ENCODE peak calls at places on chromosomes 5 and 9, in eight cellular contexts. One of them, this sample, is unnamed.

GRCh38 chr9:108463927-108464606 is 391.7 kb downstream of the ACTL7B start:
- DNase-seq in PC-3: no peak
- DNase-seq in brain microvascular endothelial cell: no peak
- DNase-seq in cardiac fibroblast: no peak
- DNase-seq in foreskin fibroblast: peak
- DNase-seq in lung: no peak
- DNase-seq in stomach: no peak
- DNase-seq in heart left ventricle: no peak
- DNase-seq in this sample: peak

GRCh38 chr9:21744874-21745273 is 57.6 kb upstream of the MTAP start:
- DNase-seq in PC-3: no peak
- DNase-seq in brain microvascular endothelial cell: no peak
- DNase-seq in cardiac fibroblast: peak
- DNase-seq in foreskin fibroblast: peak
- DNase-seq in lung: no peak
- DNase-seq in stomach: no peak
- DNase-seq in heart left ventricle: no peak
- DNase-seq in this sample: peak

GRCh38 chr5:139417214-139417613 is 13.3 kb upstream of the SPATA24 start:
- DNase-seq in PC-3: no peak
- DNase-seq in brain microvascular endothelial cell: no peak
- DNase-seq in cardiac fibroblast: no peak
- DNase-seq in foreskin fibroblast: no peak
- DNase-seq in lung: no peak
- DNase-seq in stomach: no peak
- DNase-seq in heart left ventricle: peak
- DNase-seq in this sample: no peak

GRCh38 chr9:129613520-129614175 is 7.3 kb downstream of the C9orf50 start:
- DNase-seq in PC-3: no peak
- DNase-seq in brain microvascular endothelial cell: no peak
- DNase-seq in cardiac fibroblast: no peak
- DNase-seq in foreskin fibroblast: no peak
- DNase-seq in lung: no peak
- DNase-seq in stomach: no peak
- DNase-seq in heart left ventricle: no peak
- DNase-seq in this sample: no peak

GRCh38 chr9:109520475-109521132 is 22.5 kb upstream of the PTPN3 start:
- DNase-seq in PC-3: peak
- DNase-seq in brain microvascular endothelial cell: peak
- DNase-seq in cardiac fibroblast: peak
- DNase-seq in foreskin fibroblast: peak
- DNase-seq in lung: peak
- DNase-seq in stomach: peak
- DNase-seq in heart left ventricle: peak
- DNase-seq in this sample: peak

GRCh38 chr9:127092041-127092608 is 30.3 kb downstream of the ANGPTL2 start:
- DNase-seq in PC-3: no peak
- DNase-seq in brain microvascular endothelial cell: peak
- DNase-seq in cardiac fibroblast: no peak
- DNase-seq in foreskin fibroblast: no peak
- DNase-seq in lung: no peak
- DNase-seq in stomach: no peak
- DNase-seq in heart left ventricle: no peak
- DNase-seq in this sample: no peak

GRCh38 chr5:150559701-150560100 is 51.8 kb downstream of the NDST1 start:
- DNase-seq in PC-3: peak
- DNase-seq in brain microvascular endothelial cell: peak
- DNase-seq in cardiac fibroblast: peak
- DNase-seq in foreskin fibroblast: peak
- DNase-seq in lung: no peak
- DNase-seq in stomach: no peak
- DNase-seq in heart left ventricle: no peak
- DNase-seq in this sample: peak

GRCh38 chr5:127639804-127640203 is 9.1 kb upstream of the CTXN3 start:
- DNase-seq in PC-3: no peak
- DNase-seq in brain microvascular endothelial cell: no peak
- DNase-seq in cardiac fibroblast: no peak
- DNase-seq in foreskin fibroblast: no peak
- DNase-seq in lung: no peak
- DNase-seq in stomach: no peak
- DNase-seq in heart left ventricle: no peak
- DNase-seq in this sample: no peak

GRCh38 chr5:173862047-173862477 is 26.1 kb upstream of the CPEB4 start:
- DNase-seq in PC-3: no peak
- DNase-seq in brain microvascular endothelial cell: no peak
- DNase-seq in cardiac fibroblast: no peak
- DNase-seq in foreskin fibroblast: no peak
- DNase-seq in lung: no peak
- DNase-seq in stomach: no peak
- DNase-seq in heart left ventricle: no peak
- DNase-seq in this sample: no peak

GRCh38 chr9:121738969-121739368 is 87.5 kb downstream of the DAB2IP start:
- DNase-seq in PC-3: no peak
- DNase-seq in brain microvascular endothelial cell: no peak
- DNase-seq in cardiac fibroblast: peak
- DNase-seq in foreskin fibroblast: no peak
- DNase-seq in lung: peak
- DNase-seq in stomach: peak
- DNase-seq in heart left ventricle: no peak
- DNase-seq in this sample: peak

GRCh38 chr5:135386096-135386495 is 12.9 kb downstream of the MACROH2A1 start:
- DNase-seq in PC-3: peak
- DNase-seq in brain microvascular endothelial cell: no peak
- DNase-seq in cardiac fibroblast: peak
- DNase-seq in foreskin fibroblast: peak
- DNase-seq in lung: no peak
- DNase-seq in stomach: no peak
- DNase-seq in heart left ventricle: no peak
- DNase-seq in this sample: peak

GRCh38 chr5:142611154-142611553 is 74.7 kb downstream of the FGF1 start:
- DNase-seq in PC-3: peak
- DNase-seq in brain microvascular endothelial cell: peak
- DNase-seq in cardiac fibroblast: peak
- DNase-seq in foreskin fibroblast: no peak
- DNase-seq in lung: peak
- DNase-seq in stomach: peak
- DNase-seq in heart left ventricle: peak
- DNase-seq in this sample: peak
- TF ChIP-seq CTCF in PC-3: peak
- TF ChIP-seq CTCF in brain microvascular endothelial cell: peak
- TF ChIP-seq CTCF in cardiac fibroblast: peak
- TF ChIP-seq CTCF in foreskin fibroblast: peak
- TF ChIP-seq CTCF in lung: peak
- TF ChIP-seq CTCF in stomach: no peak
- TF ChIP-seq CTCF in heart left ventricle: peak
- TF ChIP-seq CTCF in this sample: peak

DNA sequence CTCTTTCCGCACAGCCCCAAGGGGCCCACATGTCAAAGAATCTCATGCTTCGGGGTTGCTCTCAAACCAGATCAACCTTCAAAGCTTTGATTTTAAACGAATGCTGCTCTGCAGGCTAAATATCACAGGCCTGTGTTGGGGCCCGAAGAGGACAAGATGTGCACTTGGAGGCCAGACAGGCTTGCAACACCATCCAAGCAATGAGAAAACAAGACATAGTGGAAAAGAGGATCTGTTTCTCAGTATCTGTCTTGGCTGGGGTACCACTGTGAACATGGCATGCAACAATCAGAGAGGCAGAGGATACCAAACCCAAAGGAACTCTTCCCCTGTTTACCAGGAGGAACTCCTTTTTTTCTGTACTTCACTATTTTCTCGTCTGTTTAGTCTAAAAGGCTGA is 321.8 kb downstream of the SLIT3 start:
- DNase-seq in PC-3: no peak
- DNase-seq in brain microvascular endothelial cell: no peak
- DNase-seq in cardiac fibroblast: no peak
- DNase-seq in foreskin fibroblast: no peak
- DNase-seq in lung: no peak
- DNase-seq in stomach: no peak
- DNase-seq in heart left ventricle: no peak
- DNase-seq in this sample: peak
- H3K4me3 ChIP-seq in PC-3: no peak
- H3K4me3 ChIP-seq in brain microvascular endothelial cell: no peak
- H3K4me3 ChIP-seq in cardiac fibroblast: no peak
- H3K4me3 ChIP-seq in foreskin fibroblast: no peak
- H3K4me3 ChIP-seq in lung: no peak
- H3K4me3 ChIP-seq in stomach: no peak
- H3K4me3 ChIP-seq in heart left ventricle: no peak
- H3K4me3 ChIP-seq in this sample: no peak

GRCh38 chr5:77993799-77994318 is 217.7 kb upstream of the TBCA start:
- DNase-seq in PC-3: no peak
- DNase-seq in brain microvascular endothelial cell: no peak
- DNase-seq in cardiac fibroblast: no peak
- DNase-seq in foreskin fibroblast: no peak
- DNase-seq in lung: no peak
- DNase-seq in stomach: no peak
- DNase-seq in heart left ventricle: no peak
- DNase-seq in this sample: no peak

GRCh38 chr5:77990020-77990419 is 213.9 kb upstream of the TBCA start:
- DNase-seq in PC-3: no peak
- DNase-seq in brain microvascular endothelial cell: no peak
- DNase-seq in cardiac fibroblast: no peak
- DNase-seq in foreskin fibroblast: no peak
- DNase-seq in lung: no peak
- DNase-seq in stomach: no peak
- DNase-seq in heart left ventricle: no peak
- DNase-seq in this sample: no peak

GRCh38 chr5:77987988-77988387 is 211.8 kb upstream of the TBCA start:
- DNase-seq in PC-3: no peak
- DNase-seq in brain microvascular endothelial cell: no peak
- DNase-seq in cardiac fibroblast: no peak
- DNase-seq in foreskin fibroblast: no peak
- DNase-seq in lung: no peak
- DNase-seq in stomach: no peak
- DNase-seq in heart left ventricle: no peak
- DNase-seq in this sample: no peak

GRCh38 chr5:77993141-77993540 is 217.0 kb upstream of the TBCA start:
- DNase-seq in PC-3: no peak
- DNase-seq in brain microvascular endothelial cell: no peak
- DNase-seq in cardiac fibroblast: no peak
- DNase-seq in foreskin fibroblast: no peak
- DNase-seq in lung: no peak
- DNase-seq in stomach: no peak
- DNase-seq in heart left ventricle: no peak
- DNase-seq in this sample: no peak

DNA sequence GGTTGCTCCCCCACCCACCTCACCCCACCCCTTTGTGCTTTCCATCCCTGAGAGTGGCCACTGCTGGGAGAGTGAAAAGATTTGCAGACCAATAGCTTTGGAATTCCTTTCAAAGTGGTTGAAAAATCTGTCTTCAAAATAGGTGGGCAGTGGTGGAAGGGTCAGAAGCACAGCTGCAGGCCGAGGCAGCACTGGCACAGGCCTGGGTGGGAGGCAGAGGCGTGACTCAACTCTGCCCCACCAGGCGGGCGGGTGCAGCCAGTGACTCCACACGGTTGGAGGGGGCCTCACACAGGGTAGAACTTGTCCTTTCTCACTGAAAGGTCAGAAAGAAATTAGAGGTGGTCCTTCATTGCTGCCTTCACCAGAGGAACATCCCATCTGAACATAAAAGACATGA is 214.9 kb upstream of the TBCA start:
- DNase-seq in PC-3: no peak
- DNase-seq in brain microvascular endothelial cell: no peak
- DNase-seq in cardiac fibroblast: no peak
- DNase-seq in foreskin fibroblast: no peak
- DNase-seq in lung: no peak
- DNase-seq in stomach: no peak
- DNase-seq in heart left ventricle: no peak
- DNase-seq in this sample: no peak
- TF ChIP-seq CTCF in PC-3: no peak
- TF ChIP-seq CTCF in brain microvascular endothelial cell: peak
- TF ChIP-seq CTCF in cardiac fibroblast: no peak
- TF ChIP-seq CTCF in foreskin fibroblast: no peak
- TF ChIP-seq CTCF in lung: no peak
- TF ChIP-seq CTCF in stomach: no peak
- TF ChIP-seq CTCF in heart left ventricle: no peak
- TF ChIP-seq CTCF in this sample: no peak

GRCh38 chr5:93421987-93422391 is 159.0 kb downstream of the NR2F1-AS1 start:
- DNase-seq in PC-3: no peak
- DNase-seq in brain microvascular endothelial cell: no peak
- DNase-seq in cardiac fibroblast: no peak
- DNase-seq in foreskin fibroblast: no peak
- DNase-seq in lung: no peak
- DNase-seq in stomach: no peak
- DNase-seq in heart left ventricle: no peak
- DNase-seq in this sample: no peak
- H3K4me3 ChIP-seq in PC-3: no peak
- H3K4me3 ChIP-seq in brain microvascular endothelial cell: no peak
- H3K4me3 ChIP-seq in cardiac fibroblast: no peak
- H3K4me3 ChIP-seq in foreskin fibroblast: no peak
- H3K4me3 ChIP-seq in lung: no peak
- H3K4me3 ChIP-seq in stomach: no peak
- H3K4me3 ChIP-seq in heart left ventricle: no peak
- H3K4me3 ChIP-seq in this sample: no peak

GRCh38 chr5:119943148-119943547 is 313.8 kb downstream of the FAM170A start:
- DNase-seq in PC-3: peak
- DNase-seq in brain microvascular endothelial cell: peak
- DNase-seq in cardiac fibroblast: peak
- DNase-seq in foreskin fibroblast: peak
- DNase-seq in lung: no peak
- DNase-seq in stomach: no peak
- DNase-seq in heart left ventricle: no peak
- DNase-seq in this sample: peak
- TF ChIP-seq CTCF in PC-3: peak
- TF ChIP-seq CTCF in brain microvascular endothelial cell: no peak
- TF ChIP-seq CTCF in cardiac fibroblast: no peak
- TF ChIP-seq CTCF in foreskin fibroblast: no peak
- TF ChIP-seq CTCF in lung: no peak
- TF ChIP-seq CTCF in stomach: no peak
- TF ChIP-seq CTCF in heart left ventricle: peak
- TF ChIP-seq CTCF in this sample: peak

DNA sequence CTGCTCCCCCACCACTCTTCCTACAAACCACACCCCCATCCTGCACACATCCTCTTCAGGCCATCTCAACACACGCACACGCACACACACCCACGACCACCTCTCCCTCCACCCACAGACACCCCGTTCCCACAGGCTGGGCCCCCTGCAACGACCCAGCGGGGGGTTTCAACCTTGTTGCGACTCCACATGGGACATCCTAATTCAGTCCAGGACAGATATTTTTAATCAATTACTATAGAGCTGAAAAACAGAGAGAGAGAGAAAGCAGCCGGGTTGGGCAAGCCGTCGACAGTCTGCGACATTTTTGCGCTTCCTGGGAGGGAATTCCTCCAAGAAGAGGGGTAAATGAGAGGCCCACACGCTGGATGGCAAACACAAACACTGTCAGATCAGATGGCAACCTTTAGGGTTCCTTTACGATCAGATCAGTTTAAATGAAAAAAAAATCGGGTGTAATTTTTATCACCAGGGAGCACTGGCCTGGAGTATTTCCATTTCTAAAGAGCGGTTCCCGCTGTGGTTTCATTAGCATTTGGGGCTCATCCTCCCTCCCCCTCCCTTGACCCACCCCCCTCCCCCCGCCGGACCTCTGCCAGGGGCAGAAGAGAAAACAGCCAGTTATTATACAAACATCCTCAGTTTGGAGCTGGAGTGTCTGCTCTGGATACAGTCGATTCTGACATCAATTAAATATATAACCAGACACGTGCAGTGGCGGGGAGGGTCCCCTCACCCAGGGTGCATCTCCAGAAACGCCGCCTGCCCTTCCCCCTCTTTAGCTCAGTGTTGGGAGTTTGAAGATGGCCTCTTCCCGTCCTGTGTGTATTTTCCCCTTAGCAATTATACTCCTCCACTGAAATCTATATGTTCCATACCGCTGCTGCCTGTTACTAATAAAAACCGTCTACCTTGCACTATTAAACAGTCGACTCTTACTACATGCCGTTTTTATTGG is 2.3 kb upstream of the IRX2 start:
- DNase-seq in PC-3: no peak
- DNase-seq in brain microvascular endothelial cell: no peak
- DNase-seq in cardiac fibroblast: no peak
- DNase-seq in foreskin fibroblast: no peak
- DNase-seq in lung: no peak
- DNase-seq in stomach: no peak
- DNase-seq in heart left ventricle: no peak
- DNase-seq in this sample: peak
- H3K4me3 ChIP-seq in PC-3: no peak
- H3K4me3 ChIP-seq in brain microvascular endothelial cell: no peak
- H3K4me3 ChIP-seq in cardiac fibroblast: peak
- H3K4me3 ChIP-seq in foreskin fibroblast: no peak
- H3K4me3 ChIP-seq in lung: no peak
- H3K4me3 ChIP-seq in stomach: peak
- H3K4me3 ChIP-seq in heart left ventricle: no peak
- H3K4me3 ChIP-seq in this sample: peak